ENCODE peak calls at places on chromosomes 6 and 20, in five cellular contexts. E, W, M, U and N are unnamed samples.

GRCh38 chr6:143405381-143406154 is 44.9 kb downstream of the ADAT2 start:
- DNase-seq in M (peak; percentile 17), W (no peak), U (no peak), E (peak; percentile 95), N (no peak)

GRCh38 chr6:133948472-133948871 is 4.6 kb upstream of the TBPL1 start:
- DNase-seq in E (no peak), M (no peak), U (no peak), W (no peak), N (no peak)

GRCh38 chr6:34587325-34587724 is 31.2 kb upstream of the SPDEF start:
- DNase-seq in U (no peak), M (no peak), E (no peak), W (peak; percentile 35), N (no peak)

GRCh38 chr20:19492116-19492515 is 265.9 kb upstream of the RIN2 start:
- DNase-seq in M (no peak), W (no peak), E (no peak), U (no peak), N (no peak)

GRCh38 chr6:124131779-124132178 is 328.1 kb downstream of the NKAIN2 start:
- DNase-seq in U (no peak), E (no peak), W (no peak), M (no peak), N (no peak)

GRCh38 chr6:41286544-41287346 is at the start of gene TREM1:
- DNase-seq in E (no peak), M (peak; percentile 82), U (no peak), W (peak; percentile 61), N (no peak)

GRCh38 chr20:63032026-63032800 is 25.4 kb upstream of the BHLHE23 start:
- DNase-seq in E (no peak), U (no peak), W (no peak), M (no peak), N (no peak)

GRCh38 chr6:151805286-151805840 is 2.1 kb upstream of the ESR1 start:
- DNase-seq in M (no peak), W (no peak), U (no peak), E (no peak), N (no peak)

GRCh38 chr6:3913077-3913957 is 64.1 kb downstream of the FAM50B start:
- DNase-seq in W (peak; percentile 56), E (peak; percentile 99), U (peak; percentile 77), M (peak; percentile 97), N (no peak)

GRCh38 chr6:6366778-6367177 is 46.3 kb upstream of the F13A1 start:
- DNase-seq in W (no peak), M (no peak), E (no peak), U (no peak), N (no peak)

GRCh38 chr20:33539129-33539528 is 49.2 kb downstream of the CBFA2T2 start:
- DNase-seq in E (peak; percentile 10), U (no peak), M (peak; percentile 48), W (no peak), N (no peak)

GRCh38 chr20:33433465-33433864 is 10.1 kb downstream of the SNTA1 start:
- DNase-seq in U (no peak), M (no peak), E (no peak), W (no peak), N (no peak)

GRCh38 chr6:33610779-33611421 is 10.2 kb upstream of the ITPR3 start:
- DNase-seq in M (no peak), U (no peak), E (no peak), W (peak; percentile 81), N (no peak)

GRCh38 chr6:49506569-49507111 is 6.9 kb downstream of the GLYATL3 start:
- DNase-seq in E (no peak), W (no peak), M (no peak), U (no peak), N (no peak)

GRCh38 chr20:61453219-61453618 is 201.2 kb downstream of the CDH4 start:
- DNase-seq in E (no peak), M (no peak), W (no peak), U (no peak), N (no peak)

GRCh38 chr20:57414867-57415592 is 23.8 kb downstream of the RBM38 start:
- DNase-seq in M (peak; percentile 35), E (no peak), W (no peak), U (no peak), N (no peak)

GRCh38 chr20:25077610-25078169 is 4.3 kb downstream of the VSX1 start:
- DNase-seq in M (no peak), E (no peak), U (peak; percentile 86), W (no peak), N (no peak)

GRCh38 chr6:170233304-170234205 is 57.3 kb downstream of the DLL1 start:
- DNase-seq in U (no peak), M (no peak), W (no peak), E (no peak), N (no peak)

DNA sequence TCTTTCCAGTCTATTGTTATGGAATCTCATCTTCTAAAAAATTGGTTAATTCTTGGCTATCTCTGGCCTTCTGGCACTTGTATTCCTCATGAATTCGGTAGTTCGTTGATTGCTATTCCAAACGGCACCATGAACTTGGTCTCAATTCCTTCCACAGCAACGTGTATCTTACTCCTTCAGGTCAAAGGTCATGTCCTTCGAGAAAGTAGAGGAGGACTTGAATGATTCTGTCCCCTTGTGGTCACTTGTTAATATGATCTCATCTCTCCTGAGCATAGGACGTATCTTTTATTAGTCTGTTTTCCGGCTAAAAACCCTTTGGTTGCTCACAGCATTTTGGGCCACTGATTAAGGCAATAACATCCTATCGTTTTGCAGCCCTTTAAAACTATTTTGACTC is 9.4 kb downstream of the TLDC2 start:
- DNase-seq in U (no peak), W (no peak), E (no peak), M (peak; percentile 29), N (no peak)
- TF ChIP-seq CTCF in U (no peak), W (peak; percentile 13), E (no peak), M (no peak), N (no peak)

GRCh38 chr6:53734473-53735299 is 60.1 kb upstream of the LRRC1 start:
- DNase-seq in E (peak; percentile 93), W (peak; percentile 82), M (peak; percentile 26), U (no peak), N (no peak)
- TF ChIP-seq CTCF in E (peak; percentile 31), W (no peak), M (no peak), U (peak; percentile 13), N (no peak)

GRCh38 chr20:6562111-6562510 is 205.4 kb upstream of the BMP2 start:
- DNase-seq in E (peak; percentile 90), U (no peak), M (peak; percentile 70), W (no peak), N (no peak)

GRCh38 chr20:6560978-6561377 is 206.5 kb upstream of the BMP2 start:
- DNase-seq in W (no peak), E (no peak), M (no peak), U (no peak), N (no peak)

GRCh38 chr20:6566821-6567220 is 200.7 kb upstream of the BMP2 start:
- DNase-seq in W (no peak), M (peak; percentile 90), U (no peak), E (peak; percentile 91), N (no peak)
- TF ChIP-seq CTCF in W (no peak), M (no peak), U (no peak), E (no peak), N (no peak)

GRCh38 chr20:1684872-1685271 is 27.3 kb upstream of the SIRPG start:
- DNase-seq in E (no peak), M (no peak), W (no peak), U (no peak), N (no peak)

GRCh38 chr20:1685304-1686052 is 27.9 kb upstream of the SIRPG start:
- DNase-seq in W (no peak), E (no peak), M (no peak), U (no peak), N (no peak)

GRCh38 chr20:1687053-1687452 is 29.5 kb upstream of the SIRPG start:
- DNase-seq in W (no peak), U (no peak), M (no peak), E (no peak), N (no peak)

GRCh38 chr20:1688886-1689538 is 31.4 kb upstream of the SIRPG start:
- DNase-seq in M (no peak), E (no peak), W (no peak), U (no peak), N (no peak)

GRCh38 chr20:1686151-1686748 is 28.7 kb upstream of the SIRPG start:
- DNase-seq in U (no peak), W (no peak), M (no peak), E (no peak), N (no peak)
- TF ChIP-seq CTCF in U (no peak), W (no peak), M (no peak), E (no peak), N (no peak)

GRCh38 chr20:16241911-16242310 is 331.3 kb downstream of the KIF16B start:
- DNase-seq in M (no peak), E (no peak), U (no peak), W (no peak), N (no peak)
- TF ChIP-seq CTCF in M (no peak), E (no peak), U (peak; percentile 19), W (no peak), N (no peak)

GRCh38 chr6:132256457-132256856 is 144.8 kb downstream of the MOXD1 start:
- DNase-seq in U (no peak), M (no peak), W (no peak), E (no peak), N (no peak)

GRCh38 chr6:132261354-132261753 is 139.9 kb downstream of the MOXD1 start:
- DNase-seq in U (no peak), W (no peak), M (peak; percentile 17), E (no peak), N (no peak)

GRCh38 chr6:132264101-132264500 is 137.2 kb downstream of the MOXD1 start:
- DNase-seq in M (no peak), W (no peak), E (no peak), U (no peak), N (no peak)

GRCh38 chr6:132257561-132257960 is 143.7 kb downstream of the MOXD1 start:
- DNase-seq in M (no peak), W (no peak), U (no peak), E (no peak), N (no peak)

GRCh38 chr6:132259070-132259469 is 142.2 kb downstream of the MOXD1 start:
- DNase-seq in E (peak; percentile 12), U (no peak), W (no peak), M (peak; percentile 61), N (no peak)
- TF ChIP-seq CTCF in E (peak; percentile 30), U (no peak), W (no peak), M (peak; percentile 38), N (no peak)

DNA sequence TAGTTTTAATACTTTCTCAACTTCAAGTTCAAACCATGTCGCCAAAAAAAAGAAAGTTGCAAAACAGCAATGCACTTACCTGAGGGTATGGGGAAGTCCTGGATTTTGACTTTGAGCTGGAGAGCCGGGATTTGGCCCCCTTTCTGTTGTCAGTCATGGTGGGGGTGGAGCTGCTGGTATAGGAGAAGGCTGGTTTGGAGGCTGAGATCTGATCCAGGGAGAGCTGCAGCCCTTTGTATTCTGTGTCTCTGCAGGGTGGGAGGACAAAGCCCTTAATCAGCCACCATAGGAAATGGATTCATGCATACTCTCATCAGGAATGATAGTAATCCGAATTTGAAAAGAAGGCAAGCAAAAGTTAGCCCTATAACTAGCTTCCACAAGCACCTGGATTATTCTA is 44.0 kb downstream of the SIM1 start:
- DNase-seq in E (no peak), U (no peak), M (no peak), W (no peak), N (no peak)
- TF ChIP-seq CTCF in E (no peak), U (no peak), M (no peak), W (no peak), N (no peak)

GRCh38 chr6:112282217-112282616 is 27.9 kb upstream of the LAMA4 start:
- DNase-seq in M (peak; percentile 98), U (no peak), W (no peak), E (peak; percentile 89), N (no peak)
- TF ChIP-seq CTCF in M (peak; percentile 34), U (peak; percentile 16), W (no peak), E (peak; percentile 35), N (no peak)